ENCODE peak calls at places on chromosomes 2 and 18, in five cellular contexts. I, S, O, V and Z are unnamed samples.

GRCh38 chr2:215970425-215970824 is 42.9 kb downstream of the MREG start:
- DNase-seq in S (no peak), O (no peak), V (peak; percentile 77), I (no peak), Z (no peak)

GRCh38 chr2:172208881-172209325 is 106.2 kb upstream of the DLX2 start:
- DNase-seq in V (peak; percentile 79), I (no peak), S (no peak), O (no peak), Z (peak; percentile 56)

GRCh38 chr2:38907743-38908562 is 18.3 kb downstream of the ARHGEF33 start:
- DNase-seq in O (no peak), I (no peak), S (peak; percentile 52), V (no peak), Z (no peak)

GRCh38 chr2:23127465-23127864 is 257.5 kb upstream of the KLHL29 start:
- DNase-seq in V (no peak), S (no peak), I (no peak), O (no peak), Z (no peak)

GRCh38 chr2:47031909-47032668 is 116.5 kb upstream of the MCFD2 start:
- DNase-seq in S (no peak), O (no peak), V (no peak), I (no peak), Z (peak; percentile 68)

GRCh38 chr2:191231995-191232394 is 13.2 kb upstream of the MYO1B start:
- DNase-seq in I (no peak), S (no peak), O (no peak), V (peak; percentile 48), Z (no peak)

GRCh38 chr2:14039134-14039533 is 593.4 kb upstream of the LRATD1 start:
- DNase-seq in V (no peak), I (no peak), S (no peak), O (no peak), Z (no peak)

GRCh38 chr18:65409266-65409665 is 341.5 kb upstream of the CDH7 start:
- DNase-seq in S (no peak), I (no peak), V (no peak), O (no peak), Z (no peak)

GRCh38 chr2:119579457-119580295 is 35.4 kb downstream of the CFAP221 start:
- DNase-seq in S (no peak), I (peak; percentile 70), V (no peak), O (no peak), Z (no peak)

GRCh38 chr2:112646791-112647720 is 1.3 kb downstream of the SLC20A1 start:
- DNase-seq in I (no peak), O (no peak), V (no peak), S (no peak), Z (no peak)

GRCh38 chr2:132564065-132564464 is 105.9 kb downstream of the LYPD1 start:
- DNase-seq in I (no peak), O (no peak), S (no peak), V (no peak), Z (no peak)

GRCh38 chr2:53740170-53740569 is 27.4 kb upstream of the CHAC2 start:
- DNase-seq in S (no peak), O (no peak), V (peak; percentile 64), I (no peak), Z (peak; percentile 26)

GRCh38 chr18:361941-362913 is 94.4 kb upstream of the THOC1 start:
- DNase-seq in O (no peak), V (peak; percentile 81), I (no peak), S (no peak), Z (peak; percentile 4)

GRCh38 chr2:185782223-185782769 is 43.7 kb downstream of the FSIP2 start:
- DNase-seq in S (no peak), I (no peak), O (no peak), V (no peak), Z (no peak)

GRCh38 chr2:33272001-33272400 is 204.4 kb upstream of the RASGRP3 start:
- DNase-seq in S (peak; percentile 45), O (no peak), I (no peak), V (peak; percentile 56), Z (no peak)

GRCh38 chr2:186610785-186611184 is 20.9 kb downstream of the ITGAV start:
- DNase-seq in O (no peak), V (no peak), I (no peak), S (no peak), Z (no peak)

GRCh38 chr2:166234112-166234846 is 106.5 kb upstream of the SCN1A start:
- DNase-seq in S (no peak), V (peak; percentile 80), I (no peak), O (no peak), Z (no peak)

GRCh38 chr2:105723431-105723830 is 21.3 kb upstream of the NCK2 start:
- DNase-seq in S (no peak), O (no peak), I (no peak), V (no peak), Z (no peak)

GRCh38 chr2:218282173-218282991 is 9.9 kb downstream of the TMBIM1 start:
- DNase-seq in I (peak; percentile 79), S (no peak), V (peak; percentile 61), O (no peak), Z (no peak)

DNA sequence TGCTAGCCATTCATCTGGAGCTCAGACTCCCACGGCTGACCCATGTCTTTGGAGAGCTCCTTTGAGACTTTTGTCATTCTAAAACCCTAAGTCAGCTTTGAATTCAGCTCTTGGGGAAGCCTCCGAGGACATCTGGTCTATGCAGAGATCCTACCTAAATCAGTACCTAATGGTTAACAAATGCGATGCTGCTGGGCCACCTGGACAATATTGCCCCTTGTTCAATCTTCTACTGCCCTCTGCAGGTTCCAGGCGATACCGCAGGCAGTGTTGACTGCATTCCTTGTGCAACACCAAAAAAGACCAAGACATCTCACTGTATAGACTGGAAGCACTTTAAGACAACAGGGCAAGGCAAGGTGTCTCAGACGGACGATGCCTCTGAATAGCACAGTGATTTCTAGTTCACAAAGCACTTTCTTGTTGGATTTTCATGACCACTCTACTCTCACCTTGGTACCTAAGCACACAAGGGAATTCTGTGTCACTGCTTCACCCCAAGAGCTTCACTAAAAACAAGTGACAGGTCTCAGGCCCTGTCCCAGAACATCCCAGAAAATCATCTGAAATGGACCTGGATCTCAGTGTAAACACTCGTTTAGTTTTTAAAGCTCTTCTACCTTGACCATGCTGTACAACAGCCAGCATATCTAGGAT is 80.9 kb downstream of the XDH start:
- DNase-seq in S (peak; percentile 72), V (peak; percentile 84), I (peak; percentile 74), O (peak; percentile 76), Z (peak; percentile 83)
- TF ChIP-seq CTCF in S (peak; percentile 90), V (peak; percentile 99), I (peak; percentile 96), O (peak; percentile 94), Z (peak; percentile 96)

GRCh38 chr2:206981089-206981674 is 41.9 kb downstream of the CPO start:
- DNase-seq in O (no peak), V (no peak), I (no peak), S (no peak), Z (no peak)

GRCh38 chr2:206983156-206983875 is 44.0 kb downstream of the CPO start:
- DNase-seq in I (no peak), S (no peak), O (no peak), V (peak; percentile 58), Z (peak; percentile 57)

GRCh38 chr2:206982360-206982759 is 43.0 kb downstream of the CPO start:
- DNase-seq in O (no peak), I (no peak), S (no peak), V (no peak), Z (no peak)

GRCh38 chr2:206980413-206980812 is 41.1 kb downstream of the CPO start:
- DNase-seq in S (no peak), O (no peak), V (no peak), I (no peak), Z (no peak)

DNA sequence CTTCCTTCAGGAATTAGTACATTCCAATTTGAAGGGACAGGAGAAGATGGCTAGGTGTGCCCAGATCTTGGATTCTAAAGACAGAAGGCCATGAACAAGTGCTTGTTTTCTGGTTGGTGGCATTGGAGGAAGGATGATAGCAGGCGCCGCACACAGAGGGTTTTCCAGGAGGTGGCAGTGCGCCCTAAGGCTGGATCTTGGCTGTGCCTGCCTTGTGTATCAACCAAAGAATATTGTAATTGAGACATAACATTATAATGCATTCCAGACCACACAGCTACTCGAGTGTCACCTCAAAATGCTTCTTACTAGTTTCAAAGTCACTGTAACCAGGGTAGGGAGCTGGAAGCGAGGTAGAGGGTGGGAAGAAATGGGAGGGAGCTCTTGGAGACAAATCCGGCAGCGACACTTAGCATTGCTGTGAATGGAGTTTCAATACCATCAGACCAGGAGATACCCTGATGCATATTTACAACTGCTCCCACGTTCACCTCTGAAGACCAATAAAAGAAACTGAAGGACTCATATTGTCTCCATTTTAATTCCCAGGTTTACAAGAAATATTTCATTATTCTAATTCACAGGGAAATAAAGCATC is 42.5 kb downstream of the CPO start:
- DNase-seq in I (peak; percentile 76), S (peak; percentile 17), O (peak; percentile 31), V (peak; percentile 76), Z (peak; percentile 76)
- TF ChIP-seq CTCF in I (peak; percentile 79), S (peak; percentile 48), O (peak; percentile 72), V (peak; percentile 97), Z (peak; percentile 88)

DNA sequence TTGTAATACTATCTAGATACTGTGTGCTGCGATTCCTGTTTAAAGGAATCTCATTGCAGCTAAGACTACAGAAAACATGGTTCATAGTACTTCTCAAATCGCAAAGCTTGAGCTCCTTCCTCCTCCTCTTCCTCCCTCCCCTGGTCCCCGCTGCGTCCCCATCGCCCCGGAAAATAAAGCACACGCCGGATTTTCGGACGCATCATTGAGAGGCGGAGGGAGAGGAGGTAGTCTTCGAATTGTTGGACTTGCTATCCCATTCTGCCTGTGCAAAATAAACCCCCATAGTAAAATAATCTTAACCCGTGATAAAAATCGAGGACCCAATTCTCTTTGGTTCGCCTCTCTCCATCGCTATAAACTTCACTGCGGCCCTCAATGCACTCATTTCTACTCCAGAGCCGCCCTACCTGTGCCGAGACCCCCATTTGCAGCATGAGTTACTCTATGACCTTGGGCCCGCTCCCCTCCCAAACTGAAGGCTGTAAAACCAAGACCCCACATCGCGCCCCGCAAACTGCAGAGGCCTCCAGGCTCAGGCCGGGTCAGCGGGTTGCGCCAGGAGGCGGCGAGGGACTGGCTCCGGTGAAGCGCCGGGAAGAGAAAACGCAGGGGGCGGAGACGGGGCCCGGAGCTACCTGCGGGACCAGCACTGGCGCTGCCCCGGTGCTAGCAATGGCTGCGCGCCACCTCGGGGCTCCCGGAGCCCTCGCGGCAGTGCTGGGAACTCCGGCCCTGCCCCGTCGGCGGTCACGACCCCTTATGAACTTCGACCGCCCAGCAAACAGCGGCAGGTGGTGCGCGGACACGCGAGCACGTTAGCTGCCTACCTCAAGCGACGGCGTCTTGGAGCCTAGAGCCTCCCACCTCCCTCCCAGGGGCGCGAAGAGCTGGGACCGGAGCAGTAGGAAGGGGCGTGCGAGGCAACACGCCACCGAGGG is 649 bp downstream of the ESCO1 start:
- DNase-seq in O (peak; percentile 63), I (peak; percentile 90), S (peak; percentile 66), V (peak; percentile 9), Z (peak; percentile 57)
- TF ChIP-seq CTCF in O (peak; percentile 48), I (peak; percentile 27), S (no peak), V (peak; percentile 4), Z (no peak)

GRCh38 chr2:210899131-210899530 is 342.7 kb downstream of the CPS1 start:
- DNase-seq in S (no peak), I (no peak), O (no peak), V (no peak), Z (peak; percentile 22)

GRCh38 chr2:210895132-210895531 is 338.7 kb downstream of the CPS1 start:
- DNase-seq in O (no peak), I (no peak), S (no peak), V (no peak), Z (no peak)
- TF ChIP-seq CTCF in O (no peak), I (no peak), S (no peak), V (no peak), Z (no peak)